ENCODE peak calls at places on chromosomes 13 and 19, in six cellular contexts. Y is NCI-H1092; A is DMS53; P is neural crest cell; S is stimulated activated CD4-positive, alpha-beta T cell treated with anti-CD3 and anti-CD28 coated beads, TNF-alpha, amount 100 ng/mL, for 24 hours; W is NCI-H1436 treated with DMSO at 0.1 percent for 48 hours. U is an unnamed sample.
A peak's percentile ranks its signal among the peaks of the same experiment; 100 is the strongest.

GRCh38 chr13:39451860-39452301 is 151.1 kb downstream of the LHFPL6 start:
- DNase-seq in Y (peak; percentile 47), A (no peak), P (no peak), S (no peak), W (no peak), U (peak; percentile 75)

GRCh38 chr13:27919934-27920676 is at the start of gene PDX1:
- DNase-seq in Y (no peak), A (peak; percentile 90), P (no peak), S (no peak), W (no peak), U (no peak)

GRCh38 chr13:112901951-112902651 is 66.9 kb upstream of the MCF2L start:
- DNase-seq in Y (no peak), A (no peak), P (no peak), S (no peak), W (no peak), U (no peak)

GRCh38 chr19:33438016-33438671 is 64.6 kb downstream of the CEBPG start:
- DNase-seq in Y (peak; percentile 87), A (no peak), P (no peak), S (no peak), W (no peak), U (no peak)

GRCh38 chr13:21120191-21120590 is 56.2 kb downstream of the SKA3 start:
- DNase-seq in Y (no peak), A (no peak), P (no peak), S (no peak), W (no peak), U (no peak)

GRCh38 chr13:108560092-108560491 is 69.3 kb upstream of the MYO16 start:
- DNase-seq in Y (no peak), A (peak; percentile 64), P (peak; percentile 16), S (no peak), W (no peak), U (no peak)

GRCh38 chr19:1274852-1275259 is 474 bp upstream of the FAM174C start:
- DNase-seq in Y (no peak), A (peak; percentile 71), P (no peak), S (no peak), W (no peak), U (no peak)

GRCh38 chr13:111558700-111559088 is 238.3 kb downstream of the TEX29 start:
- DNase-seq in Y (no peak), A (no peak), P (no peak), S (no peak), W (no peak), U (no peak)

GRCh38 chr13:95624020-95624419 is 20.5 kb downstream of the DZIP1 start:
- DNase-seq in Y (peak; percentile 1), A (peak; percentile 54), P (peak; percentile 38), S (no peak), W (no peak), U (no peak)

GRCh38 chr13:113598081-113598410 is 13.5 kb downstream of the TFDP1 start:
- DNase-seq in Y (no peak), A (no peak), P (no peak), S (no peak), W (no peak), U (no peak)

GRCh38 chr13:83153833-83154232 is 728.4 kb downstream of the SLITRK1 start:
- DNase-seq in Y (peak; percentile 84), A (peak; percentile 64), P (no peak), S (no peak), W (peak; percentile 48), U (no peak)

GRCh38 chr19:55352040-55352439 is 2.5 kb downstream of the COX6B2 start:
- DNase-seq in Y (no peak), A (no peak), P (no peak), S (no peak), W (no peak), U (no peak)

GRCh38 chr13:67416047-67416925 is 186.2 kb upstream of the PCDH9 start:
- DNase-seq in Y (no peak), A (peak; percentile 43), P (peak; percentile 35), S (no peak), W (no peak), U (peak; percentile 19)

GRCh38 chr19:18251587-18252369 is 22.5 kb downstream of the IQCN start:
- DNase-seq in Y (peak; percentile 24), A (peak; percentile 75), P (peak; percentile 80), S (peak; percentile 73), W (peak; percentile 30), U (peak; percentile 71)

GRCh38 chr13:23741879-23742510 is 147.2 kb downstream of the MIPEP start:
- DNase-seq in Y (no peak), A (peak; percentile 49), P (peak; percentile 54), S (no peak), W (no peak), U (no peak)

GRCh38 chr19:53965091-53965490 is 2.4 kb downstream of the CACNG8 start:
- DNase-seq in Y (no peak), A (no peak), P (no peak), S (no peak), W (no peak), U (no peak)

GRCh38 chr13:31947105-31947504 is 84.5 kb upstream of the FRY start:
- DNase-seq in Y (no peak), A (peak; percentile 41), P (no peak), S (no peak), W (no peak), U (no peak)

GRCh38 chr19:55283548-55284393 is at the start of gene BRSK1:
- DNase-seq in Y (peak; percentile 51), A (peak; percentile 86), P (peak; percentile 65), S (peak; percentile 22), W (peak; percentile 58), U (no peak)

GRCh38 chr19:34881982-34882381 is 44.7 kb upstream of the ZNF30 start:
- DNase-seq in Y (no peak), A (no peak), P (no peak), S (no peak), W (no peak), U (no peak)

GRCh38 chr13:73880365-73880764 is 253.8 kb downstream of the KLF12 start:
- DNase-seq in Y (no peak), A (peak; percentile 0), P (no peak), S (no peak), W (no peak), U (no peak)

GRCh38 chr13:54884645-54885044 is 1856.0 kb downstream of the OLFM4 start:
- DNase-seq in Y (no peak), A (no peak), P (no peak), S (no peak), W (no peak), U (no peak)

GRCh38 chr19:47228937-47229673 is 1.9 kb downstream of the BBC3 start:
- DNase-seq in Y (no peak), A (peak; percentile 63), P (no peak), S (no peak), W (no peak), U (no peak)

GRCh38 chr13:112892759-112893569 is 76.0 kb upstream of the MCF2L start:
- DNase-seq in Y (no peak), A (peak; percentile 61), P (no peak), S (no peak), W (no peak), U (no peak)

GRCh38 chr19:54415901-54416621 is 797 bp downstream of the TTYH1 start:
- DNase-seq in Y (no peak), A (no peak), P (no peak), S (no peak), W (no peak), U (no peak)

GRCh38 chr13:52348983-52349780 is 56.8 kb downstream of the THSD1 start:
- DNase-seq in Y (no peak), A (peak; percentile 49), P (no peak), S (peak; percentile 0), W (no peak), U (no peak)

GRCh38 chr19:1685046-1685445 is 32.6 kb upstream of the TCF3 start:
- DNase-seq in Y (no peak), A (no peak), P (no peak), S (no peak), W (no peak), U (no peak)

GRCh38 chr13:70792121-70792520 is 683.9 kb upstream of the KLHL1 start:
- DNase-seq in Y (no peak), A (no peak), P (no peak), S (no peak), W (no peak), U (no peak)

GRCh38 chr19:18023596-18024212 is 15.7 kb downstream of the ARRDC2 start:
- DNase-seq in Y (no peak), A (no peak), P (no peak), S (no peak), W (no peak), U (peak; percentile 75)

GRCh38 chr19:1651548-1652394 is 644 bp downstream of the TCF3 start:
- DNase-seq in Y (no peak), A (peak; percentile 64), P (no peak), S (no peak), W (no peak), U (peak; percentile 35)

GRCh38 chr19:34244611-34245299 is 9.6 kb upstream of the GARRE1 start:
- DNase-seq in Y (no peak), A (no peak), P (no peak), S (no peak), W (no peak), U (no peak)

GRCh38 chr19:50820549-50821247 is 2.9 kb downstream of the KLK1 start:
- DNase-seq in Y (no peak), A (peak; percentile 58), P (no peak), S (no peak), W (no peak), U (no peak)

GRCh38 chr19:23531976-23532375 is 136.7 kb upstream of the ZNF91 start:
- DNase-seq in Y (no peak), A (no peak), P (no peak), S (no peak), W (no peak), U (no peak)

GRCh38 chr13:108929532-108929931 is 300.1 kb downstream of the MYO16 start:
- DNase-seq in Y (no peak), A (peak; percentile 4), P (no peak), S (no peak), W (no peak), U (no peak)

GRCh38 chr13:30561506-30561905 is 56.2 kb upstream of the USPL1 start:
- DNase-seq in Y (no peak), A (no peak), P (no peak), S (no peak), W (no peak), U (no peak)

GRCh38 chr13:26971990-26972888 is 199.4 kb downstream of the USP12 start:
- DNase-seq in Y (peak; percentile 64), A (peak; percentile 99), P (no peak), S (no peak), W (no peak), U (peak; percentile 16)

U was measured in HL-60.